ENCODE peak calls at places on chromosomes 7 and 10, in nine cellular contexts. One of them, this sample, is unnamed.

GRCh38 chr7:114921636-114922150 is at the start of gene MDFIC:
- DNase-seq in astrocyte: no peak
- DNase-seq in MM.1S: no peak
- DNase-seq in endothelial cell of umbilical vein: peak
- DNase-seq in hepatocyte: peak
- DNase-seq in HCT116: no peak
- DNase-seq in K562: no peak
- DNase-seq in GM23338: peak
- DNase-seq in fibroblast of lung: no peak
- DNase-seq in this sample: no peak

GRCh38 chr10:19302117-19302516 is 253.5 kb downstream of the MALRD1 start:
- DNase-seq in astrocyte: peak
- DNase-seq in MM.1S: no peak
- DNase-seq in endothelial cell of umbilical vein: no peak
- DNase-seq in hepatocyte: no peak
- DNase-seq in HCT116: no peak
- DNase-seq in K562: no peak
- DNase-seq in GM23338: no peak
- DNase-seq in fibroblast of lung: peak
- DNase-seq in this sample: peak

GRCh38 chr10:84424731-84425165 is 96.4 kb downstream of the CCSER2 start:
- DNase-seq in astrocyte: peak
- DNase-seq in MM.1S: peak
- DNase-seq in endothelial cell of umbilical vein: peak
- DNase-seq in hepatocyte: peak
- DNase-seq in HCT116: peak
- DNase-seq in K562: no peak
- DNase-seq in GM23338: peak
- DNase-seq in fibroblast of lung: peak
- DNase-seq in this sample: peak

GRCh38 chr7:39321909-39322498 is 244.2 kb upstream of the YAE1 start:
- DNase-seq in astrocyte: no peak
- DNase-seq in MM.1S: no peak
- DNase-seq in endothelial cell of umbilical vein: no peak
- DNase-seq in hepatocyte: no peak
- DNase-seq in HCT116: no peak
- DNase-seq in K562: no peak
- DNase-seq in GM23338: no peak
- DNase-seq in fibroblast of lung: no peak
- DNase-seq in this sample: no peak

GRCh38 chr10:128047337-128047736 is 78.9 kb downstream of the MKI67 start:
- DNase-seq in astrocyte: peak
- DNase-seq in MM.1S: peak
- DNase-seq in endothelial cell of umbilical vein: peak
- DNase-seq in hepatocyte: peak
- DNase-seq in HCT116: peak
- DNase-seq in K562: peak
- DNase-seq in GM23338: peak
- DNase-seq in fibroblast of lung: no peak
- DNase-seq in this sample: peak

GRCh38 chr7:36984710-36985308 is 260.5 kb upstream of the AOAH start:
- DNase-seq in astrocyte: no peak
- DNase-seq in MM.1S: no peak
- DNase-seq in endothelial cell of umbilical vein: no peak
- DNase-seq in hepatocyte: no peak
- DNase-seq in HCT116: no peak
- DNase-seq in K562: no peak
- DNase-seq in GM23338: no peak
- DNase-seq in fibroblast of lung: no peak
- DNase-seq in this sample: no peak

GRCh38 chr10:23512355-23513058 is 73.6 kb downstream of the OTUD1 start:
- DNase-seq in astrocyte: peak
- DNase-seq in MM.1S: no peak
- DNase-seq in endothelial cell of umbilical vein: no peak
- DNase-seq in hepatocyte: peak
- DNase-seq in HCT116: peak
- DNase-seq in K562: peak
- DNase-seq in GM23338: no peak
- DNase-seq in fibroblast of lung: peak
- DNase-seq in this sample: peak

GRCh38 chr10:78960316-78960800 is 108.4 kb upstream of the ZMIZ1 start:
- DNase-seq in astrocyte: peak
- DNase-seq in MM.1S: no peak
- DNase-seq in endothelial cell of umbilical vein: peak
- DNase-seq in hepatocyte: peak
- DNase-seq in HCT116: no peak
- DNase-seq in K562: no peak
- DNase-seq in GM23338: no peak
- DNase-seq in fibroblast of lung: peak
- DNase-seq in this sample: peak

GRCh38 chr7:79736418-79736817 is 283.0 kb upstream of the MAGI2 start:
- DNase-seq in astrocyte: no peak
- DNase-seq in MM.1S: no peak
- DNase-seq in endothelial cell of umbilical vein: no peak
- DNase-seq in hepatocyte: no peak
- DNase-seq in HCT116: no peak
- DNase-seq in K562: no peak
- DNase-seq in GM23338: no peak
- DNase-seq in fibroblast of lung: no peak
- DNase-seq in this sample: no peak

GRCh38 chr7:36301914-36302771 is 87.5 kb upstream of the ANLN start:
- DNase-seq in astrocyte: peak
- DNase-seq in MM.1S: no peak
- DNase-seq in endothelial cell of umbilical vein: peak
- DNase-seq in hepatocyte: no peak
- DNase-seq in HCT116: no peak
- DNase-seq in K562: peak
- DNase-seq in GM23338: no peak
- DNase-seq in fibroblast of lung: no peak
- DNase-seq in this sample: no peak

GRCh38 chr7:112938895-112939588 is 147.6 kb downstream of the GPR85 start:
- DNase-seq in astrocyte: peak
- DNase-seq in MM.1S: peak
- DNase-seq in endothelial cell of umbilical vein: peak
- DNase-seq in hepatocyte: peak
- DNase-seq in HCT116: no peak
- DNase-seq in K562: peak
- DNase-seq in GM23338: peak
- DNase-seq in fibroblast of lung: peak
- DNase-seq in this sample: no peak

GRCh38 chr10:131453772-131454634 is 142.5 kb upstream of the TCERG1L start:
- DNase-seq in astrocyte: no peak
- DNase-seq in MM.1S: no peak
- DNase-seq in endothelial cell of umbilical vein: no peak
- DNase-seq in hepatocyte: peak
- DNase-seq in HCT116: peak
- DNase-seq in K562: peak
- DNase-seq in GM23338: peak
- DNase-seq in fibroblast of lung: peak
- DNase-seq in this sample: no peak

GRCh38 chr7:98221611-98222532 is 10.6 kb downstream of the BHLHA15 start:
- DNase-seq in astrocyte: no peak
- DNase-seq in MM.1S: no peak
- DNase-seq in endothelial cell of umbilical vein: no peak
- DNase-seq in hepatocyte: peak
- DNase-seq in HCT116: no peak
- DNase-seq in K562: no peak
- DNase-seq in GM23338: no peak
- DNase-seq in fibroblast of lung: no peak
- DNase-seq in this sample: no peak

GRCh38 chr7:75534727-75535307 is 42.7 kb downstream of the SPDYE5 start:
- DNase-seq in astrocyte: peak
- DNase-seq in MM.1S: no peak
- DNase-seq in endothelial cell of umbilical vein: no peak
- DNase-seq in hepatocyte: no peak
- DNase-seq in HCT116: no peak
- DNase-seq in K562: no peak
- DNase-seq in GM23338: no peak
- DNase-seq in fibroblast of lung: peak
- DNase-seq in this sample: no peak

GRCh38 chr7:132865766-132866531 is 215.9 kb downstream of the CHCHD3 start:
- DNase-seq in astrocyte: peak
- DNase-seq in MM.1S: no peak
- DNase-seq in endothelial cell of umbilical vein: peak
- DNase-seq in hepatocyte: peak
- DNase-seq in HCT116: no peak
- DNase-seq in K562: no peak
- DNase-seq in GM23338: no peak
- DNase-seq in fibroblast of lung: peak
- DNase-seq in this sample: no peak

GRCh38 chr10:124532106-124532641 is 70.6 kb downstream of the LHPP start:
- DNase-seq in astrocyte: no peak
- DNase-seq in MM.1S: peak
- DNase-seq in endothelial cell of umbilical vein: no peak
- DNase-seq in hepatocyte: peak
- DNase-seq in HCT116: peak
- DNase-seq in K562: peak
- DNase-seq in GM23338: peak
- DNase-seq in fibroblast of lung: no peak
- DNase-seq in this sample: peak

GRCh38 chr10:100020161-100020882 is 10.6 kb upstream of the DNMBP start:
- DNase-seq in astrocyte: no peak
- DNase-seq in MM.1S: peak
- DNase-seq in endothelial cell of umbilical vein: no peak
- DNase-seq in hepatocyte: no peak
- DNase-seq in HCT116: no peak
- DNase-seq in K562: no peak
- DNase-seq in GM23338: no peak
- DNase-seq in fibroblast of lung: no peak
- DNase-seq in this sample: no peak

GRCh38 chr10:114502071-114502470 is 97.8 kb upstream of the AFAP1L2 start:
- DNase-seq in astrocyte: no peak
- DNase-seq in MM.1S: no peak
- DNase-seq in endothelial cell of umbilical vein: peak
- DNase-seq in hepatocyte: no peak
- DNase-seq in HCT116: no peak
- DNase-seq in K562: no peak
- DNase-seq in GM23338: no peak
- DNase-seq in fibroblast of lung: no peak
- DNase-seq in this sample: no peak

GRCh38 chr10:114508376-114508775 is 104.1 kb upstream of the AFAP1L2 start:
- DNase-seq in astrocyte: no peak
- DNase-seq in MM.1S: no peak
- DNase-seq in endothelial cell of umbilical vein: no peak
- DNase-seq in hepatocyte: no peak
- DNase-seq in HCT116: no peak
- DNase-seq in K562: no peak
- DNase-seq in GM23338: no peak
- DNase-seq in fibroblast of lung: no peak
- DNase-seq in this sample: no peak

GRCh38 chr10:114507449-114507848 is 103.1 kb upstream of the AFAP1L2 start:
- DNase-seq in astrocyte: peak
- DNase-seq in MM.1S: no peak
- DNase-seq in endothelial cell of umbilical vein: peak
- DNase-seq in hepatocyte: peak
- DNase-seq in HCT116: no peak
- DNase-seq in K562: no peak
- DNase-seq in GM23338: no peak
- DNase-seq in fibroblast of lung: no peak
- DNase-seq in this sample: peak

GRCh38 chr10:114504769-114505579 is 100.7 kb upstream of the AFAP1L2 start:
- DNase-seq in astrocyte: peak
- DNase-seq in MM.1S: no peak
- DNase-seq in endothelial cell of umbilical vein: peak
- DNase-seq in hepatocyte: peak
- DNase-seq in HCT116: no peak
- DNase-seq in K562: no peak
- DNase-seq in GM23338: peak
- DNase-seq in fibroblast of lung: peak
- DNase-seq in this sample: peak

GRCh38 chr10:114506874-114507385 is 102.6 kb upstream of the AFAP1L2 start:
- DNase-seq in astrocyte: no peak
- DNase-seq in MM.1S: no peak
- DNase-seq in endothelial cell of umbilical vein: peak
- DNase-seq in hepatocyte: no peak
- DNase-seq in HCT116: no peak
- DNase-seq in K562: no peak
- DNase-seq in GM23338: no peak
- DNase-seq in fibroblast of lung: no peak
- DNase-seq in this sample: no peak
- H3K4me2 ChIP-seq in astrocyte: peak
- H3K4me2 ChIP-seq in MM.1S: no peak
- H3K4me2 ChIP-seq in endothelial cell of umbilical vein: peak
- H3K4me2 ChIP-seq in hepatocyte: no peak
- H3K4me2 ChIP-seq in HCT116: no peak
- H3K4me2 ChIP-seq in K562: no peak
- H3K4me2 ChIP-seq in GM23338: no peak
- H3K4me2 ChIP-seq in fibroblast of lung: no peak
- H3K4me2 ChIP-seq in this sample: no peak

GRCh38 chr10:6200588-6201510 is 1.9 kb upstream of the PFKFB3 start:
- DNase-seq in astrocyte: no peak
- DNase-seq in MM.1S: peak
- DNase-seq in endothelial cell of umbilical vein: peak
- DNase-seq in hepatocyte: no peak
- DNase-seq in HCT116: no peak
- DNase-seq in K562: peak
- DNase-seq in GM23338: peak
- DNase-seq in fibroblast of lung: peak
- DNase-seq in this sample: peak
- TF ChIP-seq EZH2 in astrocyte: no peak
- TF ChIP-seq EZH2 in MM.1S: no peak
- TF ChIP-seq EZH2 in endothelial cell of umbilical vein: no peak
- TF ChIP-seq EZH2 in hepatocyte: peak
- TF ChIP-seq EZH2 in HCT116: no peak
- TF ChIP-seq EZH2 in K562: no peak
- TF ChIP-seq EZH2 in GM23338: peak
- TF ChIP-seq EZH2 in fibroblast of lung: no peak
- TF ChIP-seq EZH2 in this sample: no peak

DNA sequence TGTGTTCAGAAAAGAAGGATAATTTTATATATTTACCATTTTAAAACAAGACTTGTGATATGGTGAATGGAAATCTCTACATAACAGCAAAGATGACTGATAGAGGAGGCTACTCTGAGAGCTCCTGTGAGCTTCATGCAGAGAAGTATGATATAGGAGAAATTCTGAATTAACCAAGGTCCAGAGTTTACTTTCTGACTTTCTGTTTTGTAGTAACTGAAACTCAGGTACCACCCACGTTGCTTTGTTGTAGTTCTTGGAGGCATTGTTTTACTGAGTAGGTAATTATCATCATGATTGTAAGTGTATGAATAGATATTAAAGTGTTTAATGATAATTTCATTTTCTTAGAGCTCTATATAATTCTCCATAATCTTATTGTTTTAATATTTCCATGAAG is 18.0 kb upstream of the SFR1 start:
- DNase-seq in astrocyte: no peak
- DNase-seq in MM.1S: no peak
- DNase-seq in endothelial cell of umbilical vein: no peak
- DNase-seq in hepatocyte: no peak
- DNase-seq in HCT116: no peak
- DNase-seq in K562: no peak
- DNase-seq in GM23338: no peak
- DNase-seq in fibroblast of lung: no peak
- DNase-seq in this sample: no peak
- H3K4me2 ChIP-seq in astrocyte: no peak
- H3K4me2 ChIP-seq in MM.1S: peak
- H3K4me2 ChIP-seq in endothelial cell of umbilical vein: no peak
- H3K4me2 ChIP-seq in hepatocyte: no peak
- H3K4me2 ChIP-seq in HCT116: no peak
- H3K4me2 ChIP-seq in K562: no peak
- H3K4me2 ChIP-seq in GM23338: no peak
- H3K4me2 ChIP-seq in fibroblast of lung: no peak
- H3K4me2 ChIP-seq in this sample: no peak

GRCh38 chr10:123150229-123150985 is 2.5 kb downstream of the HMX2 start:
- DNase-seq in astrocyte: no peak
- DNase-seq in MM.1S: no peak
- DNase-seq in endothelial cell of umbilical vein: no peak
- DNase-seq in hepatocyte: peak
- DNase-seq in HCT116: no peak
- DNase-seq in K562: no peak
- DNase-seq in GM23338: no peak
- DNase-seq in fibroblast of lung: no peak
- DNase-seq in this sample: no peak
- TF ChIP-seq EZH2 in astrocyte: no peak
- TF ChIP-seq EZH2 in MM.1S: no peak
- TF ChIP-seq EZH2 in endothelial cell of umbilical vein: no peak
- TF ChIP-seq EZH2 in hepatocyte: peak
- TF ChIP-seq EZH2 in HCT116: no peak
- TF ChIP-seq EZH2 in K562: no peak
- TF ChIP-seq EZH2 in GM23338: peak
- TF ChIP-seq EZH2 in fibroblast of lung: no peak
- TF ChIP-seq EZH2 in this sample: no peak

This sample was measured in mammary epithelial cell.